ENCODE peak calls at places on chromosomes 6 and 20, in four cellular contexts. I is esophagus muscularis mucosa; D is AG04450; M is CD8-positive, alpha-beta T cell. S is an unnamed sample.
A peak's percentile ranks its signal among the peaks of the same experiment; 100 is the strongest.

GRCh38 chr6:2857580-2858337 is 16.1 kb upstream of the SERPINB1 start:
- DNase-seq in I (peak; percentile 90), D (no peak), M (peak; percentile 82), S (no peak)

GRCh38 chr6:127481081-127481480 is 21.9 kb upstream of the KIAA0408 start:
- DNase-seq in I (no peak), D (no peak), M (no peak), S (no peak)

GRCh38 chr20:51460569-51461265 is 81.8 kb downstream of the NFATC2 start:
- DNase-seq in I (no peak), D (no peak), M (no peak), S (no peak)

GRCh38 chr6:37623666-37624065 is 74.0 kb downstream of the MDGA1 start:
- DNase-seq in I (no peak), D (no peak), M (no peak), S (no peak)

GRCh38 chr6:168860341-168860740 is 393.3 kb downstream of the THBS2 start:
- DNase-seq in I (no peak), D (no peak), M (no peak), S (no peak)

GRCh38 chr6:62202078-62202477 is 83.9 kb downstream of the KHDRBS2 start:
- DNase-seq in I (no peak), D (no peak), M (no peak), S (no peak)

GRCh38 chr6:38012573-38012972 is 193.0 kb downstream of the ZFAND3 start:
- DNase-seq in I (no peak), D (peak; percentile 27), M (peak; percentile 20), S (no peak)

GRCh38 chr6:44454198-44454597 is 66.7 kb downstream of the CDC5L start:
- DNase-seq in I (no peak), D (no peak), M (no peak), S (no peak)

GRCh38 chr20:19783966-19784401 is 25.9 kb downstream of the RIN2 start:
- DNase-seq in I (no peak), D (peak; percentile 59), M (no peak), S (no peak)

GRCh38 chr20:51043811-51044210 is 20.9 kb upstream of the KCNG1 start:
- DNase-seq in I (no peak), D (peak; percentile 21), M (no peak), S (peak; percentile 33)

GRCh38 chr6:106536863-106537262 is 92.4 kb downstream of the RTN4IP1 start:
- DNase-seq in I (no peak), D (no peak), M (no peak), S (no peak)

GRCh38 chr6:41343641-41344187 is 8.3 kb downstream of the NCR2 start:
- DNase-seq in I (peak; percentile 85), D (no peak), M (no peak), S (no peak)
- H3K27ac ChIP-seq in I (no peak overlapping the region), D (no peak overlapping the region), M (no peak overlapping the region), S (no peak overlapping the region)

DNA sequence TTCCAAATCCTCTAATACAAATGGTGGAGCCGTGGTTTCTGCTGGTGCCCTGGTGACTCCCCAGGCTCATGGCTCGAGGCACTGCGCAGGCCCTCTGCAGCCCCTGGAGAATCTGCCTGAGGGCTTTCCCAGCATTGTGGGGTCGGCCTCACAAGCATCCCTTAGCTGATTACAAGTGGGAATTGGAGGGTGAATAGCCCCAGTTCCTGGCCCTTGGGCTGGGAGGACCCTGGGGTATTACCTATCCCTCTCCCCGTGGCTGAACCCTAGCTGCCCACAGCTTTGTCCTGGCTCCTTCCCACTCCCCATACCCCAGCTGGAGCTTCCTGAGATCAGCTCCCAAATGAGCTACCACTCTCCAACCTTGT is 212.2 kb upstream of the CST7 start:
- DNase-seq in I (peak; percentile 72), D (no peak), M (no peak), S (no peak)
- H3K27ac ChIP-seq in I (no peak overlapping the region), D (no peak overlapping the region), M (no peak overlapping the region), S (no peak overlapping the region)

DNA sequence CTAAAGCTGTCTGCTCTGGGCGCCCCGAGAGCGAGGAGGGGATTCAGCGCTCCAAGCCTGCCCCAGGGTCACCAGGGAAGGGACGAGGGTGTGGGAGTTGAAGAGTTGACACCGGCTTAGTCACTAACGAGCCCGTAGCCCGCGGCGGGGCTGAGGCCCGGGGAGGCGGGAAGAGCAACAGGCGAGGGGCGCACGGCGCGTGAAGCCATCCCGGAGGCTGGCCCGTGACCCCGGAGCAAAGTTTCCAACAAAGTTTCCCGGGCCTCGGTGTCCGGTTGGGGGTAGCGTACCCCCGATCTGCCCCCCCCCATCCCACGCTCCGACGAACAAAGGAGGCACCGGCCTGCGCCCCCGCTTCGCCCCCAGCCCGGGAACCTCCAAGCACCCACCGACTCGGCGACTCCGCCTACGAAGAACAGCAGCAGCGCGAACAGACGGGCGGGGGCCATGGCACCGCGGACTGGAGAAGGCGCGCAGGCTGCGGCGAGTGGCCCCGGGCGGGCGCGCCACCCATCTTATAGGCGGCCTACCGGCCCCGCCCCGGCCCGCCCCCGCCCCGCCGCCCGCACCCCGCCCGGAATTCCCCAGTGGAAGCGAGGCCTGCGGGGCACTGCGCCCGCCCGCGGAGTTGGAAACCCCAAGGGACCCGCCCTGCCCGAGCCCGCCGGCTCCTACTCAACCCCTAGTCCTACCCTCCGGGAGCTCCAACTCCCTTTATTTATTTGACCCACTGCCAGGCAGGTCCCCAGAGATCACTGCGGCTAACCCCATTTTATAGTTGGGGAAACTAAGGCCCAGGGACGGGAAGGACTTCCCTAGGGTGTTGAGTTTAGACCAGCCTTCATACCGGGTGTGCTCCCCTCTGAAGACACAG is at the start of gene SDC4:
- DNase-seq in I (no peak), D (no peak), M (peak; percentile 41), S (no peak)
- H3K27ac ChIP-seq in I (peak within 1 kb of the TSS; percentile 96), D (peak within 1 kb of the TSS; percentile 70), M (no peak within 1 kb of the TSS), S (peak within 1 kb of the TSS; percentile 97)

GRCh38 chr6:107768044-107768443 is 56.1 kb downstream of the SCML4 start:
- DNase-seq in I (no peak), D (no peak), M (no peak), S (no peak)

GRCh38 chr6:107767637-107768036 is 56.5 kb downstream of the SCML4 start:
- DNase-seq in I (no peak), D (no peak), M (no peak), S (no peak)

GRCh38 chr6:107763959-107764358 is 60.2 kb downstream of the SCML4 start:
- DNase-seq in I (peak; percentile 31), D (no peak), M (no peak), S (no peak)

GRCh38 chr6:107764684-107765460 is 59.2 kb downstream of the SCML4 start:
- DNase-seq in I (peak; percentile 72), D (no peak), M (no peak), S (no peak)

DNA sequence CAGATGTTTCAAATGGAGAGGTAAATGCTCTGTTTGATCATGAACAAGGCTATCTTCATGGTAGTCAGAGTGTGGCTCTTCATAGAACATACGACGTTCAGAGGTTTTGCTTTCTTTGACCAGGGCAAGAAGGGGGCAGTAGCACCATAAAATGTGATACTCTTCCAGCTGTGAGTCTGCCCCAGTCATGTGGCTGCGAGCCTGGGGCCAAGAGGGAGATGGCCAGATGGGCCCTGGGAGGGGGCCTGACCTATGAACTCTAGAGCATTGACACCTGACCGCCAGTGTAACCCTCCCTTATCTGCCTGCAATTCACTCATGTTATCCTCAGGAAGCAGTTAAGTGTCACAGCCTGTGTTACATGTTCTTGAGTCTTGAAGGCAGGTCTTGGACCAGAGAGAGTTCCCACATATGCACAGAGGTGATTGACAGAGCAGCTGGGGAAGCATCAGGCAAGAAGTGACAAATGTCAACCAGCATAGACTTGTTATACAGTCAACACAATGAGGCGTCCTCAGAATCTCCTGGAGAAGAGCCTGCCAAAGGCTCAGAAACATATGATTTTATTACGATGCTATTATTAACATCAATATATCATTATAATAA is 55.0 kb downstream of the SCML4 start:
- DNase-seq in I (no peak), D (no peak), M (no peak), S (no peak)
- H3K27ac ChIP-seq in I (no peak overlapping the region), D (no peak overlapping the region), M (no peak overlapping the region), S (no peak overlapping the region)